ENCODE peak calls at places on chromosomes 6 and 20, in nine cellular contexts. One of them, this sample, is unnamed.

GRCh38 chr20:21352703-21353102 is 44.6 kb downstream of the NKX2-4 start:
- DNase-seq in endodermal cell: no peak
- DNase-seq in colonic mucosa: no peak
- DNase-seq in kidney: no peak
- DNase-seq in lower leg skin: no peak
- DNase-seq in pancreas: no peak
- DNase-seq in fibroblast of lung: peak; percentile 24
- DNase-seq in GM12878: no peak
- DNase-seq in foreskin fibroblast: peak; percentile 37
- DNase-seq in this sample: no peak

GRCh38 chr20:60252866-60253265 is 294.6 kb downstream of the CDH26 start:
- DNase-seq in fibroblast of lung: no peak
- DNase-seq in lower leg skin: no peak
- DNase-seq in colonic mucosa: no peak
- DNase-seq in GM12878: no peak
- DNase-seq in kidney: no peak
- DNase-seq in pancreas: no peak
- DNase-seq in endodermal cell: no peak
- DNase-seq in foreskin fibroblast: no peak
- DNase-seq in this sample: no peak

GRCh38 chr6:116557863-116558262 is 4.3 kb downstream of the CALHM4 start:
- DNase-seq in endodermal cell: no peak
- DNase-seq in pancreas: no peak
- DNase-seq in GM12878: no peak
- DNase-seq in fibroblast of lung: peak; percentile 94
- DNase-seq in lower leg skin: no peak
- DNase-seq in kidney: no peak
- DNase-seq in colonic mucosa: no peak
- DNase-seq in foreskin fibroblast: peak; percentile 97
- DNase-seq in this sample: peak; percentile 78

GRCh38 chr6:92538926-92539325 is 880.4 kb downstream of the EPHA7 start:
- DNase-seq in GM12878: no peak
- DNase-seq in colonic mucosa: no peak
- DNase-seq in lower leg skin: no peak
- DNase-seq in pancreas: no peak
- DNase-seq in kidney: no peak
- DNase-seq in fibroblast of lung: no peak
- DNase-seq in endodermal cell: no peak
- DNase-seq in foreskin fibroblast: peak; percentile 1
- DNase-seq in this sample: no peak

GRCh38 chr6:111458670-111459232 is 24.3 kb downstream of the REV3L start:
- DNase-seq in GM12878: no peak
- DNase-seq in kidney: no peak
- DNase-seq in colonic mucosa: no peak
- DNase-seq in lower leg skin: no peak
- DNase-seq in fibroblast of lung: no peak
- DNase-seq in endodermal cell: no peak
- DNase-seq in pancreas: no peak
- DNase-seq in foreskin fibroblast: no peak
- DNase-seq in this sample: no peak

GRCh38 chr6:161644521-161644920 is 370.7 kb upstream of the AGPAT4 start:
- DNase-seq in lower leg skin: no peak
- DNase-seq in GM12878: no peak
- DNase-seq in colonic mucosa: no peak
- DNase-seq in pancreas: no peak
- DNase-seq in kidney: no peak
- DNase-seq in endodermal cell: no peak
- DNase-seq in fibroblast of lung: no peak
- DNase-seq in foreskin fibroblast: no peak
- DNase-seq in this sample: no peak

GRCh38 chr6:83707829-83708545 is 914 bp downstream of the SNAP91 start:
- DNase-seq in kidney: peak; percentile 64
- DNase-seq in endodermal cell: peak; percentile 82
- DNase-seq in foreskin fibroblast: peak; percentile 10
- DNase-seq in colonic mucosa: no peak
- DNase-seq in fibroblast of lung: peak; percentile 11
- DNase-seq in pancreas: peak; percentile 62
- DNase-seq in GM12878: no peak
- DNase-seq in lower leg skin: no peak
- DNase-seq in this sample: no peak

GRCh38 chr20:38766071-38766470 is 17.8 kb downstream of the ACTR5 start:
- DNase-seq in pancreas: no peak
- DNase-seq in lower leg skin: no peak
- DNase-seq in endodermal cell: no peak
- DNase-seq in kidney: no peak
- DNase-seq in fibroblast of lung: no peak
- DNase-seq in GM12878: no peak
- DNase-seq in foreskin fibroblast: no peak
- DNase-seq in colonic mucosa: no peak
- DNase-seq in this sample: no peak

GRCh38 chr6:152356659-152357058 is 280.5 kb downstream of the SYNE1 start:
- DNase-seq in endodermal cell: no peak
- DNase-seq in colonic mucosa: no peak
- DNase-seq in kidney: no peak
- DNase-seq in fibroblast of lung: peak; percentile 56
- DNase-seq in GM12878: no peak
- DNase-seq in pancreas: no peak
- DNase-seq in lower leg skin: no peak
- DNase-seq in foreskin fibroblast: peak; percentile 60
- DNase-seq in this sample: no peak

GRCh38 chr6:1620504-1621327 is 11.0 kb downstream of the FOXC1 start:
- DNase-seq in endodermal cell: peak; percentile 69
- DNase-seq in fibroblast of lung: no peak
- DNase-seq in lower leg skin: no peak
- DNase-seq in pancreas: peak; percentile 50
- DNase-seq in kidney: peak; percentile 79
- DNase-seq in foreskin fibroblast: no peak
- DNase-seq in colonic mucosa: no peak
- DNase-seq in GM12878: no peak
- DNase-seq in this sample: no peak

GRCh38 chr6:158706369-158706982 is 56.6 kb downstream of the SYTL3 start:
- DNase-seq in endodermal cell: peak; percentile 95
- DNase-seq in fibroblast of lung: peak; percentile 64
- DNase-seq in GM12878: no peak
- DNase-seq in pancreas: no peak
- DNase-seq in colonic mucosa: peak; percentile 58
- DNase-seq in foreskin fibroblast: peak; percentile 76
- DNase-seq in lower leg skin: no peak
- DNase-seq in kidney: no peak
- DNase-seq in this sample: no peak

DNA sequence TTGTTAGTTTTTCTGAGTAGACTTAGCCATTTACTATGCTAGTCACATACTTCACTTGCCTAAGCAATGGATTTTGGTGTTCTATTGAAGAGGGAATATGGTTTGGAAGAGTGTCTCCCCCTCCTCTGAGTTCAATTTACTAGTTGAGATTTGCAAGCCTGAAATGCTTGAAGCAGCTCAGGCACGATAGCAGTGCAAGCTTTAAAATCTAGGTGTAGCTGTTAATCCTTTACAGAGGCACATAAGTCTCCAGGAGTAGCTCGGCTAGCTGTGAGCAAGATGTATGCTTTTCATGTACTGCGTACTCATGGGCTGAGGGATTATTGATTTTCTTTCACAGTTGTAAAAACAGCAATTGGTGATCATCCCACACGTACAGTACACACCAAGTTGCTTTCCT is 745 bp downstream of the FLRT3 start:
- DNase-seq in fibroblast of lung: peak; percentile 37
- DNase-seq in colonic mucosa: no peak
- DNase-seq in foreskin fibroblast: peak; percentile 48
- DNase-seq in kidney: no peak
- DNase-seq in lower leg skin: no peak
- DNase-seq in endodermal cell: peak; percentile 58
- DNase-seq in GM12878: no peak
- DNase-seq in pancreas: no peak
- DNase-seq in this sample: no peak
- TF ChIP-seq CTCF in fibroblast of lung: no peak
- TF ChIP-seq CTCF in colonic mucosa: no peak
- TF ChIP-seq CTCF in foreskin fibroblast: no peak
- TF ChIP-seq CTCF in kidney: no peak
- TF ChIP-seq CTCF in lower leg skin: no peak
- TF ChIP-seq CTCF in endodermal cell: peak; percentile 30
- TF ChIP-seq CTCF in GM12878: no peak
- TF ChIP-seq CTCF in pancreas: no peak
- TF ChIP-seq CTCF in this sample: peak; percentile 3

GRCh38 chr6:90297124-90297865 is 652 bp upstream of the BACH2 start:
- DNase-seq in GM12878: no peak
- DNase-seq in kidney: peak; percentile 67
- DNase-seq in pancreas: no peak
- DNase-seq in colonic mucosa: no peak
- DNase-seq in endodermal cell: no peak
- DNase-seq in lower leg skin: no peak
- DNase-seq in foreskin fibroblast: no peak
- DNase-seq in fibroblast of lung: no peak
- DNase-seq in this sample: no peak

GRCh38 chr6:90296346-90297123 is at the start of gene BACH2:
- DNase-seq in endodermal cell: peak; percentile 96
- DNase-seq in kidney: peak; percentile 95
- DNase-seq in fibroblast of lung: peak; percentile 93
- DNase-seq in colonic mucosa: peak; percentile 92
- DNase-seq in GM12878: no peak
- DNase-seq in pancreas: peak; percentile 94
- DNase-seq in foreskin fibroblast: peak; percentile 91
- DNase-seq in lower leg skin: peak; percentile 89
- DNase-seq in this sample: peak; percentile 4

GRCh38 chr6:90294614-90294988 is 2.0 kb downstream of the BACH2 start:
- DNase-seq in pancreas: no peak
- DNase-seq in endodermal cell: peak; percentile 58
- DNase-seq in fibroblast of lung: no peak
- DNase-seq in lower leg skin: no peak
- DNase-seq in colonic mucosa: no peak
- DNase-seq in GM12878: no peak
- DNase-seq in foreskin fibroblast: no peak
- DNase-seq in kidney: no peak
- DNase-seq in this sample: no peak

GRCh38 chr6:90294989-90295853 is 1.4 kb downstream of the BACH2 start:
- DNase-seq in colonic mucosa: peak; percentile 28
- DNase-seq in fibroblast of lung: peak; percentile 65
- DNase-seq in lower leg skin: peak; percentile 29
- DNase-seq in foreskin fibroblast: peak; percentile 65
- DNase-seq in kidney: peak; percentile 83
- DNase-seq in endodermal cell: peak; percentile 68
- DNase-seq in pancreas: peak; percentile 85
- DNase-seq in GM12878: no peak
- DNase-seq in this sample: no peak

DNA sequence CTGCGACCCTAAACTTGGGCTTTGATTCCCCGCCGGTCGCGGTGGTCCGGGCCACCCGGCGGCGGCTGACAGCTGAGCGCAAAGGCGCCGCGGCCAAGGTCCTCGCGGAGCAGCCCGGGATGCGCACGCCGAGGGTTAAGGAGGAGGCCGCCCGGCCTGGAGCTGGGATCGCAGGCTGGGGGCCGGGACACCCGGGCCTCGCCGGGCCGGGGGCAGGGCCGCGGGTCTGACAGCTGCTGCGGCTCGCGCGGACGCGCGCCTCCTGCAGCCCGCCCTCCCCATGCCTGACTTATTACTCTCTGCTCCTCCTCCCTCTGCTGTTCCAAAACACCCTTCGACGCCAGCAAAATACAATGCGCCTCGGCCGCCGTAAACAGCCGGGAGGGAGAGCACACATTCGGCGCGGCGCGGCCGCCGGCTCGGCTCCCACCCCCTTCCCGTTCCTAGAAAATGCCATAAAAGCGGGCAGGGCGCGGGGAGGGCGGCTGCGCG is 743 bp downstream of the BACH2 start:
- DNase-seq in pancreas: peak; percentile 82
- DNase-seq in lower leg skin: peak; percentile 66
- DNase-seq in foreskin fibroblast: peak; percentile 83
- DNase-seq in fibroblast of lung: peak; percentile 86
- DNase-seq in GM12878: no peak
- DNase-seq in endodermal cell: peak; percentile 84
- DNase-seq in colonic mucosa: peak; percentile 66
- DNase-seq in kidney: peak; percentile 87
- DNase-seq in this sample: peak; percentile 7
- TF ChIP-seq CTCF in pancreas: no peak
- TF ChIP-seq CTCF in lower leg skin: no peak
- TF ChIP-seq CTCF in foreskin fibroblast: no peak
- TF ChIP-seq CTCF in fibroblast of lung: no peak
- TF ChIP-seq CTCF in GM12878: no peak
- TF ChIP-seq CTCF in endodermal cell: peak; percentile 18
- TF ChIP-seq CTCF in colonic mucosa: no peak
- TF ChIP-seq CTCF in kidney: peak; percentile 20
- TF ChIP-seq CTCF in this sample: no peak

DNA sequence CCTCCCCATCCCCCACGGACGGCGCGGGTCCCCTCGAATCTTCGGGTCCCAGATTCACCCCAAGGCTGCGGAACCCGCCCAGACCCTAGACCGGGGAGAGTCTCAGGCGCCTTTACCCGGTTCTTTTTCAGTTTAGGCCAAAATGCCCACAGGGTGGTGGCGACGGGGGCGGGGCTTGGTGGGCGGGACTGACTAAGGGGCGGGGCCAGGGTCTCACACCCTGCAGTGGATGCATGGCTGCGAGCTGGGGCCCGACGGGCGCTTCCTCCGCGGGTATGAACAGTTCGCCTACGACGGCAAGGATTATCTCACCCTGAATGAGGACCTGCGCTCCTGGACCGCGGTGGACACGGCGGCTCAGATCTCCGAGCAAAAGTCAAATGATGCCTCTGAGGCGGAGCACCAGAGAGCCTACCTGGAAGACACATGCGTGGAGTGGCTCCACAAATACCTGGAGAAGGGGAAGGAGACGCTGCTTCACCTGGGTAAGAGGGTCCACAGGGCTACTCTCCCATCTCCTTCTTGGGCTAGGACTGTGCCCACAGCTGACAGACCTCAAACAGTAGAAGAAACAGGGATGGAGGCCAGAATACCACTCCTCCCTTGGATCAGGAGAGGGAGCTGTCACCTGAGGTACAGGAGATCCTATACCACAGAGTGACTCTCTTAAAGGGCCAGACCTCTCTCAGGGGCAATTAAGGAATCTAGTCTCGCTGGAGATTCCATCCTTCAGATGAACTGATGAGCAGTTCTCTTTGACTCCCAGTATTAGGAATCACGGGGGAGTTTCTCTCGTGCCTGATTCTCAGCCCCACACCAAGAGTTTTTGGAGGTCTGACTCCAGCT is 945 bp downstream of the HLA-E start:
- DNase-seq in fibroblast of lung: peak; percentile 58
- DNase-seq in colonic mucosa: peak; percentile 85
- DNase-seq in kidney: peak; percentile 94
- DNase-seq in lower leg skin: peak; percentile 68
- DNase-seq in GM12878: peak; percentile 31
- DNase-seq in endodermal cell: peak; percentile 94
- DNase-seq in pancreas: peak; percentile 82
- DNase-seq in foreskin fibroblast: peak; percentile 81
- DNase-seq in this sample: no peak
- TF ChIP-seq CTCF in fibroblast of lung: no peak
- TF ChIP-seq CTCF in colonic mucosa: no peak
- TF ChIP-seq CTCF in kidney: no peak
- TF ChIP-seq CTCF in lower leg skin: no peak
- TF ChIP-seq CTCF in GM12878: no peak
- TF ChIP-seq CTCF in endodermal cell: no peak
- TF ChIP-seq CTCF in pancreas: no peak
- TF ChIP-seq CTCF in foreskin fibroblast: no peak
- TF ChIP-seq CTCF in this sample: no peak

DNA sequence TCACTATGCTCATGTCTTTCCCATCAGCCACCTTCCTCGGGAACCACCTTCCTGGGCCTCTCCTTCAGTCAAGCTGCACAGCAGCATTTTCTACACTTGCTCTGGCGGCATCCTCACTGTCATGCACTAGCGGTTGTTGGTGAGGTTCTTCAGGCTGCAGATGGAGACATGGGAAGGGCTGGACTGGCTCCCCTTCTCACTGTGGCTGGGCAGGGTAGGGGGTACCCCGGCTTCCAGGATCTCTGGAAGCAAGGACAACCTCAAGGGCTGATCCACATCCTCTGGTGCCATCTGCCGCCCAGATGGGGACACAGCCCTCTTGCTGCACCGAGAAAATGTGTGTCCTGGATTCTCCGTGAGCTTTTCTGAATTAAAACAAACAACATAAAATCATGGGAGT is 180.1 kb upstream of the RNF24 start:
- DNase-seq in fibroblast of lung: peak; percentile 29
- DNase-seq in GM12878: no peak
- DNase-seq in pancreas: no peak
- DNase-seq in colonic mucosa: no peak
- DNase-seq in lower leg skin: no peak
- DNase-seq in foreskin fibroblast: peak; percentile 75
- DNase-seq in kidney: no peak
- DNase-seq in endodermal cell: peak; percentile 82
- DNase-seq in this sample: no peak
- TF ChIP-seq CTCF in fibroblast of lung: peak; percentile 59
- TF ChIP-seq CTCF in GM12878: no peak
- TF ChIP-seq CTCF in pancreas: no peak
- TF ChIP-seq CTCF in colonic mucosa: peak; percentile 12
- TF ChIP-seq CTCF in lower leg skin: no peak
- TF ChIP-seq CTCF in foreskin fibroblast: peak; percentile 65
- TF ChIP-seq CTCF in kidney: no peak
- TF ChIP-seq CTCF in endodermal cell: peak; percentile 77
- TF ChIP-seq CTCF in this sample: peak; percentile 61